ENCODE peak calls at places on chromosomes 4 and X, in eight cellular contexts. P, Y, M, J, O, R, B and N are unnamed samples.

GRCh38 chr4:118180776-118181175 is 146.5 kb downstream of the NDST3 start:
- DNase-seq in P (no peak), Y (peak), M (no peak), J (no peak), O (no peak), R (no peak), B (no peak), N (no peak)

GRCh38 chr4:120554086-120554485 is 368.4 kb downstream of the PRDM5 start:
- DNase-seq in P (no peak), Y (no peak), M (no peak), J (no peak), O (no peak), R (no peak), B (no peak), N (no peak)

GRCh38 chr4:30756553-30756952 is 36.4 kb downstream of the PCDH7 start:
- DNase-seq in P (no peak), Y (no peak), M (no peak), J (no peak), O (no peak), R (no peak), B (no peak), N (no peak)

GRCh38 chrX:44971674-44972073 is 98.7 kb downstream of the KDM6A start:
- DNase-seq in P (no peak), Y (no peak), M (no peak), J (no peak), O (no peak), R (no peak), B (no peak), N (no peak)

GRCh38 chrX:50098241-50098640 is 102.6 kb downstream of the AKAP4 start:
- DNase-seq in P (no peak), Y (no peak), M (no peak), J (no peak), O (no peak), R (no peak), B (no peak), N (no peak)

GRCh38 chr4:179867300-179867878 is 2375.8 kb upstream of the TENM3 start:
- DNase-seq in P (no peak), Y (no peak), M (peak), J (peak), O (peak), R (no peak), B (peak), N (peak)

GRCh38 chr4:55340246-55340645 is 5.8 kb upstream of the SRD5A3 start:
- DNase-seq in P (no peak), Y (no peak), M (no peak), J (no peak), O (no peak), R (no peak), B (no peak), N (peak)

GRCh38 chrX:38216642-38217041 is 4.0 kb downstream of the SRPX start:
- DNase-seq in P (no peak), Y (no peak), M (no peak), J (no peak), O (no peak), R (no peak), B (no peak), N (no peak)

GRCh38 chr4:176549161-176549865 is 229.5 kb downstream of the SPCS3 start:
- DNase-seq in P (no peak), Y (peak), M (no peak), J (no peak), O (no peak), R (no peak), B (no peak), N (no peak)